ENCODE peak calls at places on chromosome 15, in eight cellular contexts. One of them, this sample, is unnamed.

GRCh38 chr15:37019479-37020433 is 80.6 kb downstream of the MEIS2 start:
- DNase-seq in HAP-1: no peak
- DNase-seq in hypothalamus: no peak
- DNase-seq in ACHN: no peak
- DNase-seq in fibroblast of the conjunctiva: no peak
- DNase-seq in H54: no peak
- DNase-seq in GF-D8: no peak
- DNase-seq in AG04450: no peak
- DNase-seq in this sample: no peak

GRCh38 chr15:44038801-44039200 is 156.3 kb downstream of the FRMD5 start:
- DNase-seq in HAP-1: no peak
- DNase-seq in hypothalamus: no peak
- DNase-seq in ACHN: no peak
- DNase-seq in fibroblast of the conjunctiva: no peak
- DNase-seq in H54: no peak
- DNase-seq in GF-D8: no peak
- DNase-seq in AG04450: no peak
- DNase-seq in this sample: peak; percentile 9

GRCh38 chr15:56249080-56249479 is 5.4 kb upstream of the RFX7 start:
- DNase-seq in HAP-1: no peak
- DNase-seq in hypothalamus: no peak
- DNase-seq in ACHN: peak; percentile 64
- DNase-seq in fibroblast of the conjunctiva: no peak
- DNase-seq in H54: no peak
- DNase-seq in GF-D8: no peak
- DNase-seq in AG04450: no peak
- DNase-seq in this sample: no peak

GRCh38 chr15:31557899-31558298 is 231.3 kb downstream of the KLF13 start:
- DNase-seq in HAP-1: no peak
- DNase-seq in hypothalamus: no peak
- DNase-seq in ACHN: no peak
- DNase-seq in fibroblast of the conjunctiva: no peak
- DNase-seq in H54: no peak
- DNase-seq in GF-D8: no peak
- DNase-seq in AG04450: no peak
- DNase-seq in this sample: no peak

GRCh38 chr15:82849556-82850241 is 40.3 kb downstream of the WHAMM start:
- DNase-seq in HAP-1: peak; percentile 96
- DNase-seq in hypothalamus: no peak
- DNase-seq in ACHN: peak; percentile 82
- DNase-seq in fibroblast of the conjunctiva: peak; percentile 72
- DNase-seq in H54: no peak
- DNase-seq in GF-D8: peak; percentile 72
- DNase-seq in AG04450: no peak
- DNase-seq in this sample: peak; percentile 57

GRCh38 chr15:43230640-43231115 is 9.9 kb upstream of the EPB42 start:
- DNase-seq in HAP-1: no peak
- DNase-seq in hypothalamus: no peak
- DNase-seq in ACHN: no peak
- DNase-seq in fibroblast of the conjunctiva: no peak
- DNase-seq in H54: no peak
- DNase-seq in GF-D8: no peak
- DNase-seq in AG04450: no peak
- DNase-seq in this sample: peak; percentile 6

GRCh38 chr15:26806161-26806560 is 33.3 kb upstream of the GABRB3 start:
- DNase-seq in HAP-1: no peak
- DNase-seq in hypothalamus: no peak
- DNase-seq in ACHN: no peak
- DNase-seq in fibroblast of the conjunctiva: no peak
- DNase-seq in H54: no peak
- DNase-seq in GF-D8: no peak
- DNase-seq in AG04450: no peak
- DNase-seq in this sample: no peak

GRCh38 chr15:35271371-35272043 is 186.4 kb upstream of the NANOGP8 start:
- DNase-seq in HAP-1: no peak
- DNase-seq in hypothalamus: no peak
- DNase-seq in ACHN: no peak
- DNase-seq in fibroblast of the conjunctiva: no peak
- DNase-seq in H54: no peak
- DNase-seq in GF-D8: no peak
- DNase-seq in AG04450: no peak
- DNase-seq in this sample: no peak

GRCh38 chr15:41917767-41918430 is 24.0 kb upstream of the SPTBN5 start:
- DNase-seq in HAP-1: no peak
- DNase-seq in hypothalamus: no peak
- DNase-seq in ACHN: peak; percentile 41
- DNase-seq in fibroblast of the conjunctiva: no peak
- DNase-seq in H54: peak; percentile 55
- DNase-seq in GF-D8: no peak
- DNase-seq in AG04450: no peak
- DNase-seq in this sample: peak; percentile 24

GRCh38 chr15:64582202-64582601 is 121.8 kb downstream of the ZNF609 start:
- DNase-seq in HAP-1: no peak
- DNase-seq in hypothalamus: no peak
- DNase-seq in ACHN: no peak
- DNase-seq in fibroblast of the conjunctiva: no peak
- DNase-seq in H54: no peak
- DNase-seq in GF-D8: no peak
- DNase-seq in AG04450: no peak
- DNase-seq in this sample: no peak

GRCh38 chr15:79595995-79596622 is 164.0 kb downstream of the MINAR1 start:
- DNase-seq in HAP-1: peak; percentile 93
- DNase-seq in hypothalamus: no peak
- DNase-seq in ACHN: peak; percentile 92
- DNase-seq in fibroblast of the conjunctiva: peak; percentile 69
- DNase-seq in H54: peak; percentile 72
- DNase-seq in GF-D8: peak; percentile 48
- DNase-seq in AG04450: peak; percentile 27
- DNase-seq in this sample: peak; percentile 95

This sample was measured in A549.